ENCODE peak calls at places on chromosomes 13 and 19, in eight cellular contexts. N is pancreas, S is Panc1, H is hepatocyte, Y is H7, L is GM23248, X is GM23338, C is thoracic aorta. A is an unnamed sample. For H3K36me3 and H3K27me3, the result is how much of the 10 kb centered on the place peaks cover.

GRCh38 chr19:752652-753517 is 2.0 kb downstream of the MISP start:
- DNase-seq in Y (peak), H (peak), C (no peak), X (no peak), L (peak), N (peak), S (no peak), A (peak)

GRCh38 chr19:8396563-8397203 is 6.5 kb downstream of the RAB11B start:
- DNase-seq in C (no peak), Y (peak), H (peak), X (peak), S (peak), L (peak), N (peak), A (peak)

GRCh38 chr19:7685546-7686445 is 5.2 kb downstream of the TRAPPC5 start:
- DNase-seq in N (no peak), Y (peak), S (no peak), C (no peak), X (no peak), H (no peak), L (no peak), A (no peak)

GRCh38 chr19:888615-889385 is 4.2 kb downstream of the MED16 start:
- DNase-seq in L (no peak), X (no peak), C (no peak), H (no peak), Y (no peak), S (no peak), N (no peak), A (no peak)

GRCh38 chr13:102597029-102598015 is 536 bp downstream of the TPP2 start:
- DNase-seq in Y (peak), L (peak), N (no peak), S (no peak), C (no peak), X (peak), H (peak), A (no peak)

GRCh38 chr13:99353836-99354235 is 46.6 kb upstream of the GPR183 start:
- DNase-seq in C (no peak), S (no peak), N (no peak), X (no peak), H (no peak), Y (no peak), L (peak), A (no peak)

GRCh38 chr19:47210689-47211316 is 20.2 kb downstream of the BBC3 start:
- DNase-seq in C (peak), S (peak), Y (peak), L (peak), X (peak), H (peak), N (peak), A (peak)

GRCh38 chr19:15292847-15293582 is 39.3 kb downstream of the BRD4 start:
- DNase-seq in S (no peak), N (no peak), Y (no peak), L (no peak), X (no peak), H (no peak), C (no peak), A (no peak)

GRCh38 chr13:19184176-19184575 is 2.6 kb upstream of the TUBA3C start:
- DNase-seq in Y (no peak), L (no peak), C (no peak), X (no peak), H (no peak), N (no peak), S (no peak), A (no peak)

GRCh38 chr19:49151339-49152217 is 3.6 kb downstream of the HRC start:
- DNase-seq in S (peak), H (peak), L (peak), Y (peak), X (peak), N (peak), C (no peak), A (peak)

GRCh38 chr19:54230031-54230430 is 7.2 kb upstream of the LILRB3 start:
- DNase-seq in H (no peak), N (no peak), S (no peak), L (no peak), Y (no peak), X (no peak), C (no peak), A (no peak)

GRCh38 chr13:79423801-79424642 is 18.0 kb upstream of the RBM26 start:
- DNase-seq in H (peak), Y (peak), C (no peak), N (no peak), X (peak), L (peak), S (no peak), A (no peak)

GRCh38 chr13:105587786-105588185 is 947.7 kb downstream of the EFNB2 start:
- DNase-seq in X (peak), H (peak), S (no peak), Y (peak), N (no peak), L (no peak), C (no peak), A (no peak)

GRCh38 chr19:41325947-41326706 is 16.2 kb downstream of the CCDC97 start:
- DNase-seq in S (no peak), Y (peak), H (peak), L (peak), X (no peak), C (no peak), N (peak), A (no peak)

GRCh38 chr19:9877775-9878510 is 42.8 kb downstream of the PIN1 start:
- DNase-seq in Y (no peak), H (no peak), S (no peak), L (peak), X (no peak), N (no peak), C (no peak), A (no peak)

GRCh38 chr13:88751994-88752393 is 1080.8 kb downstream of the SLITRK5 start:
- DNase-seq in Y (no peak), C (no peak), L (no peak), X (no peak), H (no peak), N (no peak), S (no peak), A (no peak)

GRCh38 chr13:37945651-37946575 is 76.3 kb upstream of the TRPC4 start:
- DNase-seq in X (no peak), S (no peak), Y (no peak), L (no peak), C (no peak), H (no peak), N (no peak), A (no peak)

GRCh38 chr13:91052873-91053272 is 294.6 kb upstream of the MIR17HG start:
- DNase-seq in L (no peak), S (no peak), X (no peak), N (no peak), H (no peak), Y (no peak), C (no peak), A (no peak)

GRCh38 chr13:50215389-50215788 is 200.1 kb downstream of the KCNRG start:
- DNase-seq in H (no peak), Y (no peak), N (no peak), S (no peak), X (no peak), C (no peak), L (no peak), A (no peak)

GRCh38 chr19:52957591-52957990 is 5.1 kb downstream of the ZNF816 start:
- DNase-seq in N (no peak), Y (no peak), L (no peak), H (no peak), X (no peak), S (no peak), C (no peak), A (no peak)

GRCh38 chr13:97339989-97340361 is 94.0 kb upstream of the RAP2A start:
- DNase-seq in Y (no peak), C (no peak), N (no peak), X (no peak), L (no peak), S (no peak), H (no peak), A (no peak)

GRCh38 chr19:32800191-32800590 is 69.4 kb downstream of the SLC7A9 start:
- DNase-seq in C (no peak), X (no peak), H (no peak), S (no peak), N (no peak), L (no peak), Y (no peak), A (no peak)

GRCh38 chr19:51508059-51508733 is 6.6 kb upstream of the SIGLEC12 start:
- DNase-seq in Y (no peak), L (no peak), X (no peak), S (no peak), H (no peak), N (no peak), C (no peak), A (no peak)

GRCh38 chr19:13127811-13128575 is 9.9 kb downstream of the NACC1 start:
- DNase-seq in S (no peak), H (no peak), Y (no peak), X (no peak), C (no peak), L (no peak), N (no peak), A (no peak)

GRCh38 chr13:63189712-63190111 is 1774.1 kb upstream of the PCDH20 start:
- DNase-seq in Y (no peak), S (no peak), C (no peak), X (no peak), N (no peak), H (no peak), L (no peak), A (no peak)

GRCh38 chr19:54415208-54415900 is at the start of gene TTYH1:
- DNase-seq in C (no peak), H (no peak), X (peak), L (no peak), Y (peak), N (peak), S (no peak), A (no peak)

GRCh38 chr13:72839831-72840426 is 58.0 kb downstream of the PIBF1 start:
- DNase-seq in S (peak), N (peak), Y (peak), X (peak), H (peak), C (no peak), L (peak), A (no peak)

GRCh38 chr19:55585658-55586339 is 5.2 kb upstream of the ZNF579 start:
- DNase-seq in L (peak), H (peak), N (peak), X (peak), S (no peak), Y (peak), C (no peak), A (peak)

GRCh38 chr19:4037301-4037949 is 29.3 kb downstream of the ZBTB7A start:
- DNase-seq in L (no peak), S (no peak), X (no peak), C (no peak), N (peak), Y (no peak), H (no peak), A (peak)
- H3K36me3 ChIP-seq in L (under half), S (under half), X (under half), C (under half), N (under half), Y (under half), H (under half), A (under half)

DNA sequence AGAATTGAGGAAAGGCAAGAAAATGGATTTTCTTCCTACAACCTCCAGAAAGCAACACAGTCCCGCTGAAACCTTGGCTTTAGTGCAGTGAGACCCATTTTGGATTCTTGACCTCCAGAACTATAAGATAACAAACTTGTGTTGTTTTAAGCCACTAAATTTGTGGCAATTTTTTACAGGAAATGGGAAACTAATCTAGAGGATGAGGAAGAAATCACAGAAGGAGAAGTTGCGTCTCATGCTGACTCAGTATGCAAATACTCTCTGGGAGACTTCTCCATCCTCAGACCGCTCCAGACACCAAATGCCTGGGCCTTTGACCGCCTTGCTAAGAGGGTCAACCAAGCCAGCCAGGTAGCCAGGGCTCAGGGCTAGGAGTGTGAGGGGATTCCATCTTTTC is 13.1 kb upstream of the CEACAM16 start:
- DNase-seq in C (no peak), L (peak), N (no peak), Y (no peak), X (no peak), H (no peak), S (no peak), A (no peak)
- H3K4me3 ChIP-seq in C (no peak), L (no peak), N (no peak), Y (no peak), X (no peak), H (no peak), S (no peak), A (no peak)

DNA sequence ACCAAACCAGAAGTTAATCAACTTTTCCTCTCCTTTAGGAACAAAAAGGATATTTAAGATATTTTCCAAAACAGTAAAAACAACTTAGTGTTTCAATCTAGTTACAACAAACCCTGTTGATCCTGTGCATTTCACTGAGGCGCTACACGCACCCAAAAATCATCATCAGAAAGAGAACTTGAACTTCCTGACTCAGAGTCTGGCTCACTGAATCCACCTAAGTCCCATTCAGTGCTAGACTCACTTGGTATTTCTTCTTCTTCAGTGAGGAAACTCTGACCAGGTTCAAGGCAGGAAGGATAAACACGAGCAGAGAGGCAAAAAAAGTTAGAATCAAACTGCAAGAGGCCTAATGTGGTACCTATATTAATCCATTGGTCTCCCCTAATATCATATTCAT is 2.2 kb downstream of the KBTBD6 start:
- DNase-seq in N (no peak), X (no peak), S (no peak), L (peak), H (no peak), C (no peak), Y (no peak), A (no peak)
- H3K27me3 ChIP-seq in N (under half), X (under half), S (under half), L (under half), H (under half), C (under half), Y (under half), A (under half)

DNA sequence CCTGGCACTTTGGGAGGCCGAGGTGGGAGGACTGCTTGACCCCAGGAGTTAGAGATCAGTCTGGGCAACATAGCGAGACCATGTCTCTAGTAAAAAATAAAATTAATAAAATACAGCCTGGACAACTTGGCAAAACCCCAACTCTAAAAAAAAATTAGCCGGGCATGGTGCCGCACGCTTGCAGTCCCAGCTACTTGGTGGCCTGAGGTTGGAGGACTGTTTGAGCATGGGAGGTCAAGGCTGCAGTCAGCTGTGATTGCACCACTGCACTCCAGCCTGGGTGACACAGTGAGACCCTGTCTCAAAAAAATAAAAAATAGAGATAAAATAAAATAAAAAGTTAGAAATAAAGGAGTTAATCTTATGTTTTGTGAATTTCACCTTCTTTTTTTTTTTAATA is 15.6 kb upstream of the SPC24 start:
- DNase-seq in H (no peak), N (no peak), X (no peak), S (no peak), C (no peak), L (no peak), Y (no peak), A (no peak)
- H3K36me3 ChIP-seq in H (under half), N (under half), X (under half), S (under half), C (half or more), L (under half), Y (under half), A (half or more)

DNA sequence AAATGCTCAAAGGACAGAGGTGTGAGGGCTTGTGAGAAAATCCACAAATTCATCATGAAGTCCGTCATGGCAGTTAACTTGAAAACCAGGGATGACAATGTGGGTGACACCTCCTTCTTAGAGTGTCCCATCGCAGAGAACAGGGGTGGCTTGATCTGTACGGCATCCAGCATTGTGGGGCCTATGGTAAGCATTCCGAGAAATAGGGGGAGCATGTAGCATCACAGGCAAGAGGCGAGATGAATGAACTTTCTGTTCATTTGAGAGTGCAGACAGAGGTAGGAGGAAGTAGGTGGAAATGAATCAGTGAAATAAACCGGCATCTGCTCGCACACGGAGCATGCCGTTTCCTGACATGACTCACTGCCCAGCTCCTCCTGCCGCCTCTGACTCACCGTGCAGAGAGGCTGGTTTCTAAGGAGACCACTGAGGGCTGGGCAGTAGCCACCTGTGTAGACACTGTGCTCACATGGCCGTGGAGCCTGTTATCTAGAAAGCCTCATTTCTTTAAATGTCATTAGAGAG is 339.0 kb downstream of the RFC3 start:
- DNase-seq in Y (no peak), S (peak), N (peak), C (peak), H (peak), L (peak), X (no peak), A (peak)
- H3K4me3 ChIP-seq in Y (no peak), S (peak), N (no peak), C (peak), H (no peak), L (peak), X (no peak), A (no peak)

DNA sequence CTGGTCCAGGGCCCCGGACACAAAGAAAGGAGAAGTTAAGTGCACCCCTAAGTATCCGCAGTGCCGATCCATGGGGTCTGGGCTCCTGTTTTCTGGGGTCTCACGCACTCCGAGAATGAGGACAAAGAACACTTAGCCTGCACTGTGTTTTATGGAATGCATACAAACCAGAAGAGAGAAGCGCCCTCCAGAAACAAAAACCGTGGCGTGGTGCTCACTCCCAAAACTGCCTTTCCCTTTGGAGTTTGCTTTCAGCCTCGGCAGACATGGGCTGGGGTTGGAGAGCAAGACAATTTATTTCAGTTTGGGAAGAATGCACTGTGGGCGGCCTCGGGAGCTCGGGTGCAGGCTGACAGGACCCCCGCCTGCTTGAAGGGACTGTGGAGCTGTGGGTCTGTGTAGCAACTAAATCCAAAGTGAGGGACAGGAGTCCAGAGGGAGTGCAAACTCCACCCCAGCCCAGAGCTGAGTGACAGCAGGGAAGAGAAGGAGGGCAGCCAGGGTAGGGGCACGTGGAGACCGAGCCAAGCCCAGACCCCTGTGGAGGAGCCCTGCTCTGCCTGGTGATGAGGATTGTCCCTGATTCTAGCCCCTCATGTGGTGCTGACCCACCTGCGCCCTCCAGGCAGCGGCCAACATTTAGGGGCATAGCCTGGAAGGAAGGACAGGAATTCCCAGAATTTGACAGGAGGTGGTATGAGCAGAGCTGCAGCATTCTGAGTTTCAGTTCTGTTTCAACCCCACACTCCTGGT is 37.9 kb upstream of the POP4 start:
- DNase-seq in L (no peak), N (no peak), S (no peak), X (no peak), H (no peak), C (no peak), Y (peak), A (no peak)
- H3K27me3 ChIP-seq in L (under half), N (under half), S (under half), X (under half), H (under half), C (under half), Y (under half), A (under half)

GRCh38 chr19:2226051-2226839 is 9.9 kb downstream of the PLEKHJ1 start:
- DNase-seq in N (peak), C (no peak), L (no peak), S (no peak), H (no peak), Y (no peak), X (no peak), A (no peak)
- H3K36me3 ChIP-seq in N (under half), C (under half), L (under half), S (under half), H (under half), Y (under half), X (under half), A (half or more)

A was measured in upper lobe of right lung.